ENCODE peak calls at places on chromosomes 11 and 22, in seven cellular contexts. C, N, K, O, F, B and J are unnamed samples.

GRCh38 chr11:66957971-66958231 is 282 bp downstream of the PC start:
- DNase-seq in K (no peak), C (no peak), F (no peak), B (no peak), O (no peak), N (no peak), J (no peak)

GRCh38 chr11:61732705-61733104 is 19.7 kb upstream of the MYRF start:
- DNase-seq in O (no peak), C (no peak), B (no peak), K (no peak), F (no peak), N (no peak), J (no peak)

GRCh38 chr11:94786264-94787126 is 18.3 kb downstream of the AMOTL1 start:
- DNase-seq in F (no peak), K (peak; percentile 71), O (no peak), B (no peak), C (peak; percentile 14), N (peak; percentile 20), J (no peak)

GRCh38 chr11:124676386-124676785 is 2.7 kb downstream of the SPA17 start:
- DNase-seq in K (no peak), B (no peak), O (no peak), N (no peak), C (peak; percentile 39), F (no peak), J (no peak)

GRCh38 chr11:86741489-86742435 is 58.6 kb upstream of the PRSS23 start:
- DNase-seq in C (no peak), N (no peak), K (peak; percentile 92), B (no peak), O (no peak), F (no peak), J (no peak)

GRCh38 chr22:27798526-27799333 is 2.8 kb downstream of the MN1 start:
- DNase-seq in O (peak; percentile 31), B (no peak), F (no peak), N (no peak), C (no peak), K (peak; percentile 48), J (no peak)

GRCh38 chr11:68665471-68665870 is 18.9 kb upstream of the GAL start:
- DNase-seq in B (no peak), O (no peak), F (no peak), C (no peak), N (no peak), K (no peak), J (no peak)

GRCh38 chr11:1889941-1890855 is 1.5 kb downstream of the PRR33 start:
- DNase-seq in B (no peak), C (no peak), K (no peak), O (no peak), F (peak; percentile 54), N (no peak), J (no peak)

GRCh38 chr22:36386351-36386899 is 1.3 kb downstream of the MYH9 start:
- DNase-seq in C (no peak), B (no peak), K (no peak), N (peak; percentile 55), F (no peak), O (no peak), J (peak; percentile 69)

GRCh38 chr22:44712962-44713361 is 11.0 kb downstream of the PRR5 start:
- DNase-seq in F (no peak), O (no peak), C (no peak), K (no peak), N (no peak), B (no peak), J (no peak)

GRCh38 chr22:35615156-35615555 is 2.0 kb downstream of the MB start:
- DNase-seq in O (no peak), C (no peak), F (no peak), B (no peak), K (no peak), N (no peak), J (no peak)

GRCh38 chr11:23205156-23205871 is 345.0 kb upstream of the CCDC179 start:
- DNase-seq in B (no peak), O (no peak), C (no peak), K (peak; percentile 35), F (no peak), N (no peak), J (no peak)

GRCh38 chr11:35066029-35066428 is 72.9 kb upstream of the CD44 start:
- DNase-seq in O (no peak), K (no peak), F (no peak), N (no peak), C (no peak), B (no peak), J (no peak)

GRCh38 chr11:61138940-61139339 is 22.3 kb downstream of the VPS37C start:
- DNase-seq in F (no peak), N (no peak), B (no peak), K (peak; percentile 80), C (no peak), O (no peak), J (no peak)

GRCh38 chr11:69234171-69234570 is 59.8 kb upstream of the MYEOV start:
- DNase-seq in K (no peak), B (no peak), F (peak; percentile 13), N (no peak), C (no peak), O (no peak), J (no peak)

GRCh38 chr11:35253237-35253636 is 114.3 kb downstream of the CD44 start:
- DNase-seq in F (no peak), O (no peak), C (no peak), B (no peak), K (no peak), N (no peak), J (no peak)

GRCh38 chr22:23608583-23608982 is 23.5 kb downstream of the DRICH1 start:
- DNase-seq in F (no peak), K (no peak), O (peak; percentile 30), N (no peak), C (no peak), B (no peak), J (no peak)

GRCh38 chr11:121839821-121840220 is 276.2 kb downstream of the BLID start:
- DNase-seq in C (no peak), O (no peak), B (no peak), N (no peak), F (no peak), K (peak; percentile 54), J (no peak)

GRCh38 chr11:7571640-7572000 is 57.8 kb downstream of the PPFIBP2 start:
- DNase-seq in C (peak; percentile 81), O (peak; percentile 73), F (no peak), N (peak; percentile 23), K (peak; percentile 58), B (no peak), J (no peak)

GRCh38 chr11:117094776-117095175 is 3.5 kb downstream of the SIK3 start:
- DNase-seq in N (no peak), B (no peak), F (no peak), K (peak; percentile 70), C (peak; percentile 28), O (no peak), J (no peak)

GRCh38 chr11:128890543-128891409 is at the start of gene KCNJ5:
- DNase-seq in O (peak; percentile 43), K (no peak), C (peak; percentile 58), N (no peak), F (no peak), B (no peak), J (no peak)

GRCh38 chr22:38299758-38300157 is 17.5 kb downstream of the CSNK1E start:
- DNase-seq in N (no peak), F (no peak), B (no peak), O (no peak), K (no peak), C (no peak), J (no peak)
- TF ChIP-seq CTCF in N (no peak), F (no peak), B (no peak), O (no peak), K (no peak), C (no peak), J (no peak)

DNA sequence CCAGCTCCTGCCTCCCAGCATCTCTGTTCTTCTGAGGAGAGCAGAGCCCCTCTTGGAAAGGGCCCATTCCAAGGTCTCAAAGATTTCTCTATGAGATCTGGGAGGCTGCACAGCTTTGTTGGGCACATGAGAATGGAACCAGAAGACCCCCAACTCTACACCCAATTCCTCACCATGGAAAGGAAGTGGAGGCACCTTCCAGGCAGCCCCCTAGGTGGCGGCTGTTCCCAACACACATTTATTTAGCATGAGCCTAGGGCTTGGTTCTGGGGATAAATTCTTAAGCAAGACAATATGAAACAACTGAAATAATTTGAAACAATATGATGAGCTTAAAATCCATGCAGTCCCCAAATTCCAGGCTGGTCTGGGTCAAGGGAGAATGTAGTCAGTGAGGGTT is 100.4 kb downstream of the TIMP3 start:
- DNase-seq in F (no peak), O (no peak), N (no peak), C (no peak), K (no peak), B (no peak), J (no peak)
- TF ChIP-seq CTCF in F (no peak), O (no peak), N (peak; percentile 37), C (no peak), K (no peak), B (no peak), J (no peak)

DNA sequence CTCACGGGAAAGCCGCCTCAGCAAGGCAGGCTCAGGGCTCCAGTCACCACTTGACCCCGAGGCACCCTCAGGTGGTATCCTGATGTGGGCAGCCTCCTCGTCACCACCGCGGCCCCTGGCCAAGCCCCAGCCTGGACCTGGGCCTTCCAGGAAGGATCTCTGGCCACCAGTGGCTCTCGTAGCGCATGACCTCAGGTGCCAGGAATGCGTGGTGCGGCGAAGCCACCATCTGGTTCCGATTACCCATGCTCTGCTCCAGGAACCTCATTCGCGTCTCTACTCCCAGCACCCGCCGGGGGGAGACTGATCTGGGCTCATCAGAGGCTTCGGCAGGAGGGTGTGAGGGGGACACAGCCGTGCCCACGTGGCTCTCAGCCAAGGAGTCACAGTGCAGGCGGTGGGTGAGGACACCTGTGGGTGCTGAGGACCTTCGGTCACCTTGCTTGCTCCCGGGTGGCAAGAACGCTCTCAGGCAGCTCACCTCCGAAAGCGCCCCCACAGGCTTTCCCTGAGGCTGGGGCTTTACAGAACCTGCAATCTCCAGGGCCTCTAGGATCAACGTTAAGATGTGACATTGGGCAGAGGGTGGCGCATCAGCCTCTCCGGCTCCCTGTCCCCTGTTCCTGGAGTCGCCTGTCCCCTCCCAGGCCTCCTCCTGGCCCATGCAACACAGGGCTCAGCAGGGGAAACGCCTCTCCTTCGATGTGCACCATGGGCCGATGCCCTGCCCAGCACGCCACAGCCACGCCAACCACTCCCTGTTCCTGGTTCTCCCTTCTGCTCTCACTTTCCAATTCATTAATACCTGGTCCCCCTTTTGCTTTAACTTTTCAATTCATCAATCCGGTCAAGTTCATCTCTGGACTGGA is 39.0 kb downstream of the TBX1 start:
- DNase-seq in O (no peak), K (peak; percentile 94), C (no peak), N (no peak), B (no peak), F (no peak), J (no peak)
- TF ChIP-seq CTCF in O (no peak), K (no peak), C (no peak), N (no peak), B (no peak), F (no peak), J (no peak)

DNA sequence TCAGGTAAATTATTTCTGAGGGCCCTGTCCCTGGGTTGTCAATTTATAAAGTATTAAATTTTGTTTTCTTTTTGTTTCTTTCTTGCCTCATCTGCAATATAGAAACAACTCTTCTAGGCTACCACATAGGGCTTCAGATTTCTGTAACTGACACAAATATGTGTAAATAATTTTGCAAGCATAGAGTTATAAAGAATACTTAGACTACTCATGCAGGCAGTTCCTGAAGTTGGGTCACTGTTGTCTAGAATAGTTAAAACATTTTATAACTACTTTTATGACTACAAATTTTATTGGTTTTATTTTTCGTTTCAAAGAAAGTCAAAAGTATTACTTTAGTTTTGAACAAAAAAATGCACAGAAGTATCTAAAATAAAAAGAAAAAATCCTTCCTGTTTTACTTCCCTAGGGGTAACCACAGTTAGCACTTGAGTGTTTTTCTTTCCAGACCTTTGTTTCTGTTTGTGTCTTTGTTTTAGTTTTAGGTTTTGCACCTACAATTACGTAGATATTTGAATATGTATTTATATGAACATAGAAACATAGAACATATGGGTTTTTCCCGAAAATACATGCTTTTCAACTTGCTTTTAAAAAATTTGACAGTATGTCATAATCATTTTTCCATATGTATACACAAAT is 12.4 kb upstream of the TMEM123 start:
- DNase-seq in F (no peak), K (no peak), C (no peak), B (no peak), O (no peak), N (no peak), J (no peak)
- TF ChIP-seq CTCF in F (no peak), K (no peak), C (no peak), B (no peak), O (no peak), N (no peak), J (no peak)